ENCODE peak calls at places on chromosomes 12 and 14, in four cellular contexts. J is OCI-LY7, P is heart left ventricle, N is pancreas. S is an unnamed sample.
A peak's percentile ranks its signal among the peaks of the same experiment; 100 is the strongest.

GRCh38 chr12:124286414-124286813 is 8.5 kb upstream of the RFLNA start:
- DNase-seq in J (no peak), P (no peak), N (no peak), S (no peak)

GRCh38 chr14:27727371-27727770 is 1039.2 kb upstream of the FOXG1 start:
- DNase-seq in N (no peak), P (no peak), J (no peak), S (no peak)

GRCh38 chr12:131463165-131463564 is 247.7 kb upstream of the SFSWAP start:
- DNase-seq in J (no peak), P (no peak), N (no peak), S (no peak)

GRCh38 chr12:113120670-113121370 is 14.7 kb downstream of the RASAL1 start:
- DNase-seq in N (no peak), P (no peak), J (peak; percentile 88), S (no peak)

GRCh38 chr14:101078892-101079221 is 175.3 kb upstream of the RTL1 start:
- DNase-seq in P (no peak), N (no peak), J (no peak), S (peak; percentile 12)

GRCh38 chr14:102297436-102298170 is 7.4 kb downstream of the MOK start:
- DNase-seq in J (no peak), P (no peak), N (no peak), S (no peak)

GRCh38 chr12:91923864-91924263 is 221.8 kb downstream of the BTG1 start:
- DNase-seq in P (no peak), J (no peak), N (no peak), S (no peak)

GRCh38 chr12:2668816-2669215 is 126.0 kb upstream of the FKBP4 start:
- DNase-seq in N (no peak), J (no peak), P (no peak), S (no peak)

GRCh38 chr14:47619397-47619796 is 56.0 kb downstream of the MDGA2 start:
- DNase-seq in J (no peak), N (no peak), P (no peak), S (no peak)

GRCh38 chr14:91649930-91650329 is 82.0 kb downstream of the CATSPERB start:
- DNase-seq in J (peak; percentile 37), P (no peak), N (peak; percentile 19), S (peak; percentile 22)

GRCh38 chr14:96565811-96566210 is 63.6 kb downstream of the PAPOLA start:
- DNase-seq in N (no peak), J (no peak), P (no peak), S (no peak)

GRCh38 chr12:110935588-110935987 is 15.2 kb upstream of the MYL2 start:
- DNase-seq in P (no peak), N (no peak), J (no peak), S (no peak)

GRCh38 chr14:60315181-60315580 is 66.2 kb downstream of the PPM1A start:
- DNase-seq in N (no peak), P (no peak), J (no peak), S (no peak)

GRCh38 chr14:104677506-104678332 is 11.7 kb upstream of the INF2 start:
- DNase-seq in N (peak; percentile 71), P (peak; percentile 84), J (peak; percentile 57), S (peak; percentile 81)

GRCh38 chr14:34106310-34106709 is 155.4 kb upstream of the EGLN3 start:
- DNase-seq in P (no peak), N (no peak), J (no peak), S (no peak)

GRCh38 chr14:96987771-96988170 is 190.6 kb downstream of the VRK1 start:
- DNase-seq in N (no peak), P (no peak), J (no peak), S (no peak)

GRCh38 chr12:47989666-47990065 is 14.6 kb downstream of the COL2A1 start:
- DNase-seq in J (no peak), N (no peak), P (no peak), S (no peak)

GRCh38 chr12:76449572-76449971 is 101.4 kb upstream of the BBS10 start:
- DNase-seq in P (no peak), J (no peak), N (no peak), S (no peak)

GRCh38 chr12:123150273-123150803 is 552 bp downstream of the PITPNM2 start:
- DNase-seq in P (peak; percentile 65), J (no peak), N (peak; percentile 37), S (peak; percentile 45)

GRCh38 chr12:4908694-4909396 is 860 bp upstream of the KCNA1 start:
- DNase-seq in J (no peak), N (no peak), P (no peak), S (no peak)

GRCh38 chr14:103014466-103015319 is 42.7 kb downstream of the CDC42BPB start:
- DNase-seq in N (no peak), J (no peak), P (no peak), S (no peak)

GRCh38 chr14:84750763-84751554 is 779.0 kb upstream of the FLRT2 start:
- DNase-seq in P (no peak), N (no peak), J (no peak), S (no peak)

GRCh38 chr12:47209014-47209413 is 129.3 kb upstream of the AMIGO2 start:
- DNase-seq in N (no peak), P (no peak), J (no peak), S (no peak)

GRCh38 chr12:12072064-12072760 is 1.5 kb downstream of the BCL2L14 start:
- DNase-seq in N (peak; percentile 64), P (no peak), J (no peak), S (peak; percentile 78)

GRCh38 chr12:103956515-103957027 is 9.1 kb upstream of the TDG start:
- DNase-seq in N (no peak), P (no peak), J (no peak), S (peak; percentile 52)

GRCh38 chr12:70258605-70259403 is 15.6 kb downstream of the CNOT2 start:
- DNase-seq in P (no peak), J (no peak), N (no peak), S (no peak)
- H3K4me1 ChIP-seq in P (peaks cover 5% of the 10 kb centered on the region), J (peaks cover 79% of the 10 kb centered on the region), N (peaks cover 14% of the 10 kb centered on the region), S (peaks cover 3% of the 10 kb centered on the region)

GRCh38 chr14:53295985-53296582 is 143.0 kb upstream of the DDHD1 start:
- DNase-seq in N (no peak), P (no peak), J (peak; percentile 57), S (no peak)
- TF ChIP-seq CTCF in N (peak; percentile 60), P (peak; percentile 74), J (peak; percentile 93), S (peak; percentile 57)

DNA sequence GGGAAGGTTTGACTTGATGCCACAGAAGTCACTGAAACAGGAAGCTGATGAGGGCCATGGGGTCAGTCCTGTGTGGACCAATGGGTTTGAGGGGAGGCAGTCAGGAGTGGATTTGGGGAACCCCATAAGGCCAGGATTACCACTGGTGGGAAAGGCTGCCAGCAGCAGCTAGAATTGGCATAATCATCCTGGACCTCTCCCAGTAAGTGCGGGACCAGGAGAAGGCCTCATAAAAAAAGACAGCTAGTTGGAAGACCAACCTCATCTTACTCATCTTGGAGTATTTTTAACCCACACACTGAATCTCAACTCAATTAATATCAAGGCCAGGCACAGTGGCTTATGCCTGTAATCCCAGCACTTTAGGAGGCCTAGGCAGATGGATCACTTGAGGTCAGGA is 22.7 kb downstream of the TBX3 start:
- DNase-seq in P (no peak), N (no peak), J (no peak), S (no peak)
- H3K4me1 ChIP-seq in P (no peaks in the 10 kb centered on the region), N (no peaks in the 10 kb centered on the region), J (no peaks in the 10 kb centered on the region), S (no peaks in the 10 kb centered on the region)

DNA sequence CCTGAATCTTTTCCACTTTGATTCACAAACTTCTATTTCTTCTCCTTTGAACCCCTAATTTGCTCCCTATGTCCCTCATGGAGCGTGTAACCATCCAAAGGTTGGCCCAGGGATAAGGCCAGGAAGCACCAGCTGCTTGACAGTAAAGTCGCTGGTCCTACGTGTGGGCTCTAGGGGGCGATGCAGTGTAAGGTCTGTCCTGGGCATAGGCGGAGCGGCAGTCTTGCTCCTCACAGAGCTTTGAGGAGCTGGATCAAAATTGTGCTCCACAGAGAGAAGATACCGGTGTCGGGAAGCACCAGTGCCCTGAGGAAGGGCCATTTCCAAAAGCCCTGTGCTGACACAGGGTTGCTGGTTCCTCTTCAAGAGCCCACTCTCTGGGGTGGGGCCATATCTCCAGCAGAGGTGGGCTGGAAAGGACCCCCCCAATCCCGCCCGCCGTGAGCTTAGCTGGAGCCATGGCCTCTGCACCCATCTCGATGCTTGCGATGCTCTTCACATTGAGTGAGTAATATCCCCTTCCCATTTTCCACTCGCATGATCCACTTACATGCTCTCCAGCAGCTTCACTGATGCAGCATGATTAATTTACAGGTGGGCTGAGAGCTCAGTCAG is 49.9 kb upstream of the OR4E1 start:
- DNase-seq in P (no peak), N (no peak), J (peak; percentile 50), S (peak; percentile 46)
- TF ChIP-seq CTCF in P (no peak), N (no peak), J (peak; percentile 76), S (no peak)

DNA sequence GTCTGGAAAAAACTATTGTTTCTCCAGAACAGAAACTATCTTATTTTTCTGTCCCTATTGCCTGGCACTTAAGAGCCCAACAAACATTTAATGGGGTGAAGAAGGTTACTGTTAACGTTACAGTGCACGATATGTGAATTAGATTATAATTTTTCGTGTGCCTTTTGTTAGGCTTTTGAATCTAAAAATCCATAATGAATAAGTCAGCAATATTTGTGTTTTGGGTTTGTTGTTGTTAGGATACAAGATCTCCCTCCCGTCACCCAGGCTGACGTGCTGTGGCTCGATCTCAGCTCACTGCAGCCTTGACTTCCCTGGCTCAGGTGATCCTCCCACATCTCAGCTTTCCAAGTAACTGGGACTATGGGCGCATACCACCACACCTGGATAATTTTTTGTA is 7.9 kb downstream of the METAP2 start:
- DNase-seq in N (no peak), J (no peak), P (no peak), S (no peak)
- H3K4me1 ChIP-seq in N (peaks cover 7% of the 10 kb centered on the region), J (peaks cover 39% of the 10 kb centered on the region), P (no peaks in the 10 kb centered on the region), S (no peaks in the 10 kb centered on the region)

GRCh38 chr14:50051706-50052105 is 64.7 kb downstream of the VCPKMT start:
- DNase-seq in N (no peak), J (no peak), P (no peak), S (no peak)
- TF ChIP-seq CTCF in N (no peak), J (no peak), P (no peak), S (no peak)

DNA sequence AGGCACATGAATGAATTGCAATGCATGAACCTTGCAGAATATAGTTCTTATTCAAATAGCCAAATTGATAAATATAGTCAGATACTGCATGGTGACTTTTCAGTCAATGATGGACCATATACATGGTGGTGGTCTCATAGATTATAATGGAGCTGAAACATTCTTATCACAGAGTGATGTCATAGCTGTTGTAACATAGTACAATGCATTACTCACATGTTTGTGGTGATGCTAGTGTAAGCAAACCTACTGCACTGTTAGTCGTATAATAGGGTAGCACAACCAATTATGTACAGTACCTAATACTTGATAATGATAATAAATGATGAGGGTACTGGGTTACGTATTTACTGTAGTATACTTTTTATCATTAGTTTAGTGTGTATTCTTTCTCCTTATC is 280.3 kb downstream of the BCAT1 start:
- DNase-seq in N (no peak), P (no peak), J (no peak), S (no peak)
- H3K4me1 ChIP-seq in N (no peaks in the 10 kb centered on the region), P (no peaks in the 10 kb centered on the region), J (no peaks in the 10 kb centered on the region), S (no peaks in the 10 kb centered on the region)

GRCh38 chr12:31019106-31019505 is 54.6 kb upstream of the DDX11 start:
- DNase-seq in N (no peak), P (no peak), J (no peak), S (no peak)
- TF ChIP-seq CTCF in N (no peak), P (no peak), J (no peak), S (no peak)